ENCODE peak calls at places on chromosomes 16 and 17, in five cellular contexts. G is CD4-positive, alpha-beta T cell; Y is Caco-2; R is dorsolateral prefrontal cortex; M is Peyer's patch. U is an unnamed sample.

GRCh38 chr16:3087243-3087791 is 11.8 kb downstream of the ZSCAN10 start:
- DNase-seq in Y (peak; percentile 33), R (no peak), G (no peak), M (no peak), U (no peak)

GRCh38 chr16:30096862-30097563 is 1.0 kb upstream of the YPEL3 start:
- DNase-seq in Y (no peak), G (no peak), R (no peak), M (no peak), U (no peak)

GRCh38 chr17:12386240-12386639 is 279.4 kb upstream of the MYOCD start:
- DNase-seq in R (no peak), Y (no peak), G (no peak), M (no peak), U (no peak)

GRCh38 chr16:49855280-49855821 is 561 bp downstream of the ZNF423 start:
- DNase-seq in R (no peak), Y (peak; percentile 79), G (peak; percentile 46), M (peak; percentile 40), U (peak; percentile 88)

GRCh38 chr17:28812136-28812979 is 30.2 kb downstream of the FAM222B start:
- DNase-seq in R (peak; percentile 98), M (peak; percentile 97), G (peak; percentile 95), Y (peak; percentile 99), U (peak; percentile 99)

GRCh38 chr16:50371936-50372595 is 3.3 kb upstream of the BRD7 start:
- DNase-seq in G (no peak), M (no peak), Y (peak; percentile 70), R (no peak), U (no peak)

GRCh38 chr16:65120811-65121721 is 797 bp downstream of the CDH11 start:
- DNase-seq in G (no peak), M (no peak), R (peak; percentile 45), Y (peak; percentile 11), U (peak; percentile 23)

GRCh38 chr17:72560303-72561247 is 439.8 kb downstream of the SOX9 start:
- DNase-seq in G (no peak), M (no peak), Y (peak; percentile 69), R (peak; percentile 59), U (peak; percentile 86)

GRCh38 chr17:77433385-77434135 is 292.8 kb downstream of the SEC14L1 start:
- DNase-seq in M (no peak), Y (no peak), G (no peak), R (no peak), U (no peak)

GRCh38 chr17:28518132-28518531 is 12.0 kb downstream of the FOXN1 start:
- DNase-seq in G (no peak), M (no peak), Y (no peak), R (no peak), U (no peak)

GRCh38 chr17:17919169-17920107 is 52.8 kb downstream of the TOM1L2 start:
- DNase-seq in M (peak; percentile 58), G (peak; percentile 64), Y (peak; percentile 87), R (peak; percentile 71), U (peak; percentile 87)

GRCh38 chr17:44197980-44198720 is 1.5 kb downstream of the ATXN7L3 start:
- DNase-seq in R (no peak), G (peak; percentile 59), M (peak; percentile 54), Y (peak; percentile 44), U (peak; percentile 60)

GRCh38 chr16:3065742-3066439 is 451 bp downstream of the IL32 start:
- DNase-seq in G (no peak), R (no peak), M (no peak), Y (peak; percentile 30), U (peak; percentile 60)

GRCh38 chr16:35636831-35637230 is 2177.4 kb downstream of the TP53TG3F start:
- DNase-seq in G (no peak), M (no peak), Y (no peak), R (no peak), U (no peak)

GRCh38 chr17:42274812-42275526 is 1.2 kb downstream of the STAT5B start:
- DNase-seq in Y (no peak), G (no peak), R (no peak), M (no peak), U (no peak)

GRCh38 chr17:80992948-80993624 is 1.4 kb downstream of the CHMP6 start:
- DNase-seq in G (no peak), Y (no peak), M (no peak), R (no peak), U (no peak)

GRCh38 chr17:61457226-61457983 is 5.2 kb downstream of the TBX4 start:
- DNase-seq in M (no peak), Y (no peak), G (no peak), R (no peak), U (no peak)

GRCh38 chr16:25256821-25257503 is 683 bp downstream of the ZKSCAN2 start:
- DNase-seq in G (no peak), Y (peak; percentile 27), M (no peak), R (no peak), U (peak; percentile 24)

GRCh38 chr17:27553019-27553511 is 77.9 kb upstream of the LGALS9 start:
- DNase-seq in G (no peak), M (no peak), R (no peak), Y (no peak), U (no peak)

GRCh38 chr17:47724705-47725104 is 8.3 kb upstream of the TBX21 start:
- DNase-seq in R (no peak), Y (no peak), M (no peak), G (no peak), U (no peak)
- H3K27me3 ChIP-seq in R (peaks cover 24% of the 10 kb centered on the region), Y (peaks cover 7% of the 10 kb centered on the region), M (peaks cover 15% of the 10 kb centered on the region), G (no peaks in the 10 kb centered on the region), U (peaks cover 16% of the 10 kb centered on the region)

GRCh38 chr16:54936979-54937672 is 6.5 kb downstream of the IRX5 start:
- DNase-seq in G (no peak), R (no peak), M (no peak), Y (no peak), U (no peak)
- H3K27me3 ChIP-seq in G (peaks cover 90% of the 10 kb centered on the region), R (peaks cover 82% of the 10 kb centered on the region), M (peaks cover 75% of the 10 kb centered on the region), Y (no peaks in the 10 kb centered on the region), U (peaks cover 94% of the 10 kb centered on the region)

GRCh38 chr16:85945424-85945751 is 46.4 kb downstream of the IRF8 start:
- DNase-seq in G (no peak), Y (no peak), M (no peak), R (no peak), U (no peak)

GRCh38 chr16:85946680-85947510 is 47.9 kb downstream of the IRF8 start:
- DNase-seq in Y (no peak), R (no peak), G (no peak), M (no peak), U (no peak)

GRCh38 chr16:85941863-85942644 is 43.1 kb downstream of the IRF8 start:
- DNase-seq in R (no peak), Y (no peak), M (no peak), G (no peak), U (no peak)

GRCh38 chr16:85943702-85944101 is 44.7 kb downstream of the IRF8 start:
- DNase-seq in R (no peak), G (no peak), M (no peak), Y (no peak), U (no peak)

GRCh38 chr16:85944572-85945423 is 45.8 kb downstream of the IRF8 start:
- DNase-seq in M (no peak), G (no peak), Y (no peak), R (no peak), U (no peak)
- H3K27me3 ChIP-seq in M (no peaks in the 10 kb centered on the region), G (no peaks in the 10 kb centered on the region), Y (no peaks in the 10 kb centered on the region), R (peaks cover 2% of the 10 kb centered on the region), U (no peaks in the 10 kb centered on the region)

GRCh38 chr17:34580685-34581445 is 1.5 kb downstream of the TMEM132E start:
- DNase-seq in Y (no peak), R (no peak), G (peak; percentile 10), M (no peak), U (no peak)
- H3K27me3 ChIP-seq in Y (peaks cover 2% of the 10 kb centered on the region), R (peaks cover 5% of the 10 kb centered on the region), G (peaks cover 94% of the 10 kb centered on the region), M (peaks cover 27% of the 10 kb centered on the region), U (peaks cover 60% of the 10 kb centered on the region)